ENCODE peak calls at places on chromosome 19, in seven cellular contexts. T is AG04449, X is mammary epithelial cell, N is GM10248, W is breast epithelium, P is left lung, J is ascending aorta. G is an unnamed sample.

GRCh38 chr19:41703602-41704293 is 4.7 kb upstream of the CEACAM5 start:
- DNase-seq in T (no peak), X (no peak), N (no peak), W (no peak), P (no peak), J (no peak), G (no peak)

GRCh38 chr19:55801416-55801815 is 30.4 kb downstream of the NLRP11 start:
- DNase-seq in T (no peak), X (no peak), N (no peak), W (no peak), P (no peak), J (no peak), G (no peak)

GRCh38 chr19:20503536-20503935 is 62.0 kb downstream of the ZNF737 start:
- DNase-seq in T (peak; percentile 44), X (peak; percentile 46), N (no peak), W (no peak), P (no peak), J (no peak), G (no peak)

GRCh38 chr19:49699364-49699763 is 8.4 kb downstream of the CPT1C start:
- DNase-seq in T (no peak), X (no peak), N (no peak), W (no peak), P (no peak), J (no peak), G (no peak)

GRCh38 chr19:33947565-33947964 is 150.9 kb downstream of the KCTD15 start:
- DNase-seq in T (no peak), X (no peak), N (no peak), W (no peak), P (no peak), J (no peak), G (no peak)

GRCh38 chr19:38265213-38265861 is 964 bp downstream of the SPINT2 start:
- DNase-seq in T (no peak), X (peak; percentile 58), N (no peak), W (peak; percentile 52), P (no peak), J (peak; percentile 25), G (no peak)

GRCh38 chr19:55082023-55082851 is 6.6 kb downstream of the EPS8L1 start:
- DNase-seq in T (no peak), X (no peak), N (peak; percentile 61), W (no peak), P (peak; percentile 80), J (no peak), G (no peak)

GRCh38 chr19:5627395-5627904 is 4.6 kb downstream of the SAFB start:
- DNase-seq in T (no peak), X (no peak), N (peak; percentile 66), W (peak; percentile 33), P (peak; percentile 78), J (peak; percentile 29), G (no peak)

GRCh38 chr19:18733196-18733647 is 49.7 kb downstream of the CRTC1 start:
- DNase-seq in T (peak; percentile 16), X (no peak), N (no peak), W (no peak), P (no peak), J (no peak), G (peak; percentile 85)

DNA sequence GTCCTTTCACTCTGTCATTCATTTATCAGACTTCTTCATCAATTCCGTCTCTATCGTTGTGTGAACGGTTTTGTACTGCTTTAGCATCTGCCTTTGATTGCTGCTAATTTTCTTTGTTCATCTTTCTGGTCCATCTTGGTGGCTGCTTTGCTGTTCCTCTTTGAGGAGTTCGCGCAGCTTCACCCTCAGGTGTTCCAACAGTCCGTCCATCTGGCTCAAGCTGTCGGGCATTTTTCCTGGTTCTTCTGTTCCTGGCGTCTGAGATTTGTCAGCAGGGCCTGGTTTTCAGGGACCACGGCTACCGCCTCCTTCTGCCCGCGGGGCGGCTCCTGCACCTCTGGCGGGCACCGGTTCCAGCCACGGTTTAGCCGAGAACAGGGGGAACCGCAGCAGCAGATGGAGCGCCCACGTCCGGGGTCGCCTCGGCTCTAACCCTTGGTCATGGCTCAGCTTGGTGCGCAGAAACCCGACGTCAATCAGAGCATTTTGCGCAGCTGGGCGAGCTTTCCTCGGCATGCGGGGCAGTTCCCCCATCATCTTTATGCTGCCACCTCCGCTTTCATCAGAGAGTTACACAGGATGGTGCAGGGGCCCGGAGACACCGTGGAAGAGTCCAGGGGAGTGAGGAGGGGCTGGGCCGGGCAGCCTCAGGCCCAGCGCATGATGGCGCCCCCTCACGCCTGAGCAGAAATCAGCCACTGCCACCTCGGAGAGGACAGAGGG is 89.5 kb downstream of the ZNF100 start:
- DNase-seq in T (no peak), X (no peak), N (no peak), W (no peak), P (peak; percentile 77), J (no peak), G (no peak)
- TF ChIP-seq CTCF in T (no peak), X (no peak), N (peak; percentile 10), W (no peak), P (no peak), J (no peak), G (no peak)

GRCh38 chr19:35766571-35767104 is 8.7 kb downstream of the PROSER3 start:
- DNase-seq in T (no peak), X (no peak), N (no peak), W (no peak), P (no peak), J (no peak), G (no peak)
- TF ChIP-seq CTCF in T (no peak), X (no peak), N (no peak), W (no peak), P (no peak), J (no peak), G (no peak)

GRCh38 chr19:13804830-13805683 is 9.8 kb downstream of the ZSWIM4 start:
- DNase-seq in T (no peak), X (no peak), N (peak; percentile 18), W (no peak), P (peak; percentile 83), J (no peak), G (no peak)
- TF ChIP-seq CTCF in T (peak; percentile 18), X (no peak), N (no peak), W (no peak), P (no peak), J (peak; percentile 36), G (peak; percentile 15)

DNA sequence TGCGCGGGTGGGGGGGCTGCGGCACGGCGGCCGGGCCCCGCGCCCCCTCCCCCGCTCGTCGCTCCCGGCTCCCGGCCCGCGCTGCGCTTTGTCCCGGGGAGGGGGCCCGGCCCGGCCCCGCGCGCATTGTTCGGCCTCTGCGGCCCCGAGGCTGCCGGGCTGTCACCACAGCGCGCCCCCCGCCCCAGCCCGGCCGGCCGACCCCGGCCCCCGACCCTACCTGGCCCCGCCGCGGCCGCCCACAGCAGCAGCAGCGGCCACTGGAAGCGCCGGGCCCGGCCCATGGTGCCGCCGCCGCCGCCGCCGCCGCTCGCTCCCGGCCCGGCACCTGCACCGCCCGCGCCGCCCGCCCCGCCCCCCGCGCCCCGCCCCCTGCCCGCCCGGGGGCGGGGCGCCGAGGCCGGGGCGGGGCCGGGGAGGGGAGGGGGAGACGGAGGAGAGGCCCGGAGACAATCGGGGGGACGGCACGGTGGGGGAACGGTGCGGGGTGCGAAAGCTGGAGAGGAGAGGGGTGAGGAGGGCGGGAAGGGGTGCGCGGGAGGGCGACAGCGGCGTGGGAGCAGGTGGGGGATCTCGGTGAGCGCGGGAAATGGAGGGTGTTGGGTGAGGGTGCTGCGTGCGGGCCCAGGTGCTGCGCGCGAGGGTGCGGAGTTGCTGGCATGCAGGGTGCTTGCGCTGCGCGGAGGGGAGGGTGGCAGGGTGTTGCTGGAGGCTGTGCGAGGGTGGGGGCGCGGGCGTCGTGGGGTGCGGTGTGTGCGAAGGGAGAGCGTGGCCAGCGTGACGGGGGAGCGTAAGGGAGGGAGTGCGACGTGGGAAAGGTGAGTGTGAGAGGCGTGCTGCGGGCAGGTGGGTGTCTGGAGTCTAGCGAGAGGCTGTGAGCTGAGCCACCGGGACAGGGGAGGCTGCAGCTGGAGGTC is at the start of gene CADM4:
- DNase-seq in T (no peak), X (no peak), N (peak; percentile 79), W (peak; percentile 27), P (peak; percentile 81), J (no peak), G (no peak)
- TF ChIP-seq CTCF in T (no peak), X (no peak), N (no peak), W (no peak), P (no peak), J (no peak), G (no peak)

G was measured in AG04450.